ENCODE peak calls at places on chromosomes 16 and 17, in seven cellular contexts. U, H, V, K, N, E and X are unnamed samples.

GRCh38 chr17:81058263-81058871 is 23.4 kb downstream of the BAIAP2 start:
- DNase-seq in V (no peak), H (no peak), N (no peak), E (no peak), U (no peak), K (no peak), X (no peak)

GRCh38 chr16:64311241-64311640 is 810.6 kb downstream of the CDH11 start:
- DNase-seq in N (no peak), U (peak; percentile 37), H (no peak), K (no peak), V (no peak), E (no peak), X (no peak)

GRCh38 chr17:9021158-9021984 is at the start of gene NTN1:
- DNase-seq in E (peak; percentile 59), N (peak; percentile 46), H (peak; percentile 28), V (no peak), K (peak; percentile 13), U (peak; percentile 11), X (peak; percentile 59)

GRCh38 chr16:81319221-81319912 is 4.6 kb downstream of the GAN start:
- DNase-seq in U (peak; percentile 74), V (peak; percentile 67), N (no peak), E (no peak), H (no peak), K (peak; percentile 77), X (no peak)

GRCh38 chr17:82325286-82326180 is 8.0 kb downstream of the SECTM1 start:
- DNase-seq in N (no peak), V (no peak), E (no peak), K (no peak), U (no peak), H (no peak), X (no peak)

GRCh38 chr16:53085539-53086450 is 31.0 kb downstream of the CHD9 start:
- DNase-seq in U (no peak), K (no peak), H (no peak), V (peak; percentile 52), N (no peak), E (no peak), X (no peak)

GRCh38 chr17:9541718-9542117 is 33.9 kb downstream of the STX8 start:
- DNase-seq in V (no peak), N (no peak), K (no peak), U (no peak), H (no peak), E (no peak), X (no peak)

GRCh38 chr17:8375738-8376259 is 705 bp downstream of the KRABD2 start:
- DNase-seq in K (peak; percentile 29), H (no peak), N (peak; percentile 36), E (no peak), V (peak; percentile 47), U (no peak), X (no peak)

GRCh38 chr16:22183901-22184614 is 21.8 kb downstream of the SDR42E2 start:
- DNase-seq in E (no peak), K (no peak), N (no peak), U (no peak), H (no peak), V (no peak), X (no peak)

GRCh38 chr17:78661092-78661770 is 84.0 kb upstream of the DNAH17 start:
- DNase-seq in V (no peak), U (peak; percentile 68), N (no peak), K (no peak), E (no peak), H (no peak), X (no peak)

GRCh38 chr17:3838206-3838605 is 7.8 kb downstream of the NCBP3 start:
- DNase-seq in U (no peak), H (no peak), E (no peak), V (no peak), N (no peak), K (no peak), X (no peak)

GRCh38 chr17:4605826-4606225 is 21.5 kb downstream of the SMTNL2 start:
- DNase-seq in U (no peak), H (no peak), K (peak; percentile 30), N (no peak), E (peak; percentile 66), V (peak; percentile 36), X (no peak)

GRCh38 chr17:6666077-6666521 is 14.5 kb downstream of the C17orf100 start:
- DNase-seq in H (no peak), N (peak; percentile 66), U (peak; percentile 60), K (peak; percentile 79), E (peak; percentile 60), V (peak; percentile 81), X (no peak)

GRCh38 chr17:300881-301280 is 51.7 kb downstream of the RPH3AL start:
- DNase-seq in U (no peak), E (no peak), N (no peak), V (no peak), H (no peak), K (no peak), X (no peak)

GRCh38 chr17:163514-164103 is 17.8 kb downstream of the DOC2B start:
- DNase-seq in V (no peak), H (no peak), N (no peak), E (no peak), U (no peak), K (no peak), X (no peak)

GRCh38 chr16:67910162-67910561 is 17.1 kb downstream of the PSKH1 start:
- DNase-seq in U (no peak), H (no peak), V (no peak), E (no peak), N (no peak), K (peak; percentile 69), X (no peak)

DNA sequence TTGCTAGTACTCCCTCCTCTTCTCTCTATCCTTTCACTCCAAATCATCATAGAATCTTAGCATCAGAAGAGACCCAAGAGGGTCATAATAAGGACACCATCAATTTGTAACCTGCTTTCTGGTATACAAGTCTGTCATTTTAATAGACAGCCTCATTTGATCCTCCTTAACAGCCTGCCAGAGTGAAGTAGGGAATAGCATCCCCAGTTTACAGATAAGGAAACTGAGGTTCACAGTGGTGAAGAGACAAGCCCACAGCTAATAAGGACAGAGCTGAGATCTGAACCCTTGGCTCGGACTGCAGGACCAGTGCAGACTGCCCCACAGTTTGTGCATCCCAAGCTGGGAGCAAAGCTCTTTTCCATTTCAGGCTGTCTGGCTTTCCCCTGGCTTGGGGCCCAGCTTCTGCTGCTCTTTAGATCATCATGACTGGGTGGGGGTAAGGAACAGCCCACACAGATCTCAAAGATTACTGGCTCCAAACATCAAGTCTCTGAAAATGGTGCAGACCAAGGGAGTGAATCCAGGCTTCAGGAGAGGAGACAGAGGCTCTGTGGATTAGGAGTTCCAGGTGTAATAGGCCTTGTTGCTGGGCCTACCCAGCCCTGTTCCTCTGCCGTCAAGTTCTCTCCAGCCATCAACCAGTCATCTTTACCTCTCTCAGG is 10.3 kb upstream of the IGFBP4 start:
- DNase-seq in V (peak; percentile 20), H (no peak), N (no peak), E (peak; percentile 38), U (peak; percentile 70), K (peak; percentile 77), X (no peak)
- TF ChIP-seq CTCF in V (no peak), H (no peak), N (no peak), E (no peak), U (no peak), K (no peak), X (no peak)

DNA sequence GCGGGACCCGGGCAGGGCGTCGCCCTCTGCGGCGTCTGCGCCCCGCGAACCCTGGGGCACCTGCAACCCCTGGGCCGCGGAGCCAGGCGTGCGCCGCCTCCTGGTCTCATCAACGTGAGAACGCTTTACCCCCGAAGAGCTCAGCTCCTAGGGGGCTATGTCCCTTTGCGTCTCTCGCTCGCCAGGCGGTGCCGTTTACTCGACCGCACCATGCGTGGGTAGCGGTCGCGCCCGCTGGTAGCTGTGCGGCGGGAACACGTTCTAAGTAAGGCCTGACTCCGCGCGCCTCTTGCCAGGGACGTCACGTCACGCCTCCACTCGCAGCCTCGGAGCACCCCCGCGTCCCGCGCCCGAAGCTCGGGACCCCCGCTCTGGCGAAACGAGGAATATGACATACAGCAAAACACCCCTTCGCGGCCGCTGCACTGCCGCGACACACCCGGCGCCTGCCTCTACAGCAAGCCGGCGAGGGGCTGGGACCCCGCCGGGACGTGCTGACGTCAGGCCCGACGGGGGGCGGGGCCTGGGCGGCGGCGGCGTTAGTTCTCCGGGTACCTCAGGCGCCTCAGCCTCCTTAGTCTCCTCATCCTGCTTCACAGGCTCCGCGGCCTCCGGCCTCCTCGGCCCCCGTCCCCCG is at the start of gene RAB11FIP3:
- DNase-seq in K (peak; percentile 77), H (peak; percentile 66), E (peak; percentile 89), U (peak; percentile 60), V (peak; percentile 84), N (peak; percentile 70), X (peak; percentile 83)
- TF ChIP-seq CTCF in K (peak; percentile 10), H (peak; percentile 40), E (peak; percentile 34), U (no peak), V (peak; percentile 29), N (peak; percentile 44), X (peak; percentile 21)

GRCh38 chr16:71670537-71670936 is 44.6 kb downstream of the MARVELD3 start:
- DNase-seq in N (no peak), V (no peak), H (no peak), E (no peak), U (no peak), K (no peak), X (no peak)

GRCh38 chr16:71671165-71671564 is 45.2 kb downstream of the MARVELD3 start:
- DNase-seq in N (no peak), V (no peak), K (no peak), H (no peak), E (no peak), U (no peak), X (no peak)

GRCh38 chr16:71672125-71672524 is 46.1 kb downstream of the MARVELD3 start:
- DNase-seq in H (no peak), U (no peak), V (no peak), N (no peak), K (no peak), E (no peak), X (no peak)

GRCh38 chr16:71666928-71667707 is 41.1 kb downstream of the MARVELD3 start:
- DNase-seq in K (no peak), U (no peak), E (no peak), H (no peak), N (no peak), V (peak; percentile 21), X (no peak)

GRCh38 chr16:71669926-71670536 is 44.0 kb downstream of the MARVELD3 start:
- DNase-seq in U (no peak), H (no peak), E (no peak), V (peak; percentile 22), K (no peak), N (no peak), X (no peak)
- TF ChIP-seq CTCF in U (no peak), H (no peak), E (no peak), V (no peak), K (no peak), N (no peak), X (no peak)

DNA sequence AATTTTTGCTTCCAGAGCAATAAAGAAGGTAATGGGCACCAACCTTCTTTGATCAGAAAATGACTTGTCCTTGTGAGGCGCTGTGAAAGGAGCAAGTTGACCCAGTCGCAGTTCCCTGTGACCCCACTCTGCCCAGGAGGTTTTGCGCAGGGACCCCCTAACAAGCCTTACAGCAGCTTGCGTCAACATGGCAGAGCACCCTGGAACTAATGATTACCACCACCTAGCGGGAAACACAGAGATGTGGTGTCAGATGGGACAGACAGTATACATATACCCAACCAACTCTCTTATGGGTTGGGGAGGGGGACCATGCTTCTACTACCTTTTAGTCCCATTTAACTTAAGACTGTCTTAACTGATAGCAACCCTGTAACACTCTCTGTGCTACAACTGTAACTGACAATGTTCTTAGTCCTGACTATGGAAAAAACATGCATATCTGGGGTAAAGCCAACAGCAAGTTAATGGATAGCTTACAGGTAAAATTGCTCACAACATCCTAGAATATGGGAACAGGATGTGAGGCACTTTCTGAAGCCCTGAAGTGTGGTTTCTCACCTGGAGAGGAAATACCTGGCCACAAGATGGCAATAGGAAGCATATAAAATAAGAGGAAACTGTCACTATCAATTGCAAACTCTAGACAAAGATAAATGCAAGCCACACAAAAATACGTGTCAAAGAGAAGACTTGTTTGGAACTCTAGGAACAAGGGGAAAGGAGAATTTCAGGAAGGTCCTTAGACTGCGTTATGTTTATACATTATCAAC is 3.0 kb downstream of the KARS1 start:
- DNase-seq in V (no peak), E (no peak), U (no peak), H (no peak), N (no peak), K (no peak), X (no peak)
- TF ChIP-seq CTCF in V (no peak), E (no peak), U (no peak), H (no peak), N (no peak), K (no peak), X (no peak)